ENCODE peak calls at places on chromosomes 13 and 19, in six cellular contexts. J, K, R, P, M and C are unnamed samples.

GRCh38 chr19:8097198-8097597 is 44.6 kb downstream of the CCL25 start:
- DNase-seq in J (no peak), K (no peak), R (no peak), P (no peak), M (no peak), C (no peak)

GRCh38 chr19:20367811-20368294 is 197.7 kb downstream of the ZNF737 start:
- DNase-seq in J (no peak), K (no peak), R (peak; percentile 73), P (no peak), M (no peak), C (no peak)

GRCh38 chr13:34030782-34031181 is 212.8 kb downstream of the RFC3 start:
- DNase-seq in J (no peak), K (no peak), R (no peak), P (no peak), M (no peak), C (no peak)

GRCh38 chr13:75906315-75906714 is 270.2 kb downstream of the LMO7 start:
- DNase-seq in J (no peak), K (no peak), R (no peak), P (no peak), M (no peak), C (no peak)

GRCh38 chr13:28268800-28269223 is 130.5 kb downstream of the PAN3 start:
- DNase-seq in J (no peak), K (no peak), R (no peak), P (peak; percentile 73), M (no peak), C (no peak)

GRCh38 chr19:52722062-52723005 is 12.5 kb downstream of the ZNF611 start:
- DNase-seq in J (peak; percentile 93), K (no peak), R (no peak), P (no peak), M (no peak), C (no peak)

GRCh38 chr13:50801087-50801931 is 42.2 kb downstream of the DLEU7 start:
- DNase-seq in J (peak; percentile 72), K (peak; percentile 53), R (peak; percentile 38), P (peak; percentile 38), M (no peak), C (peak; percentile 26)

GRCh38 chr13:90201198-90201597 is 1146.3 kb upstream of the MIR17HG start:
- DNase-seq in J (no peak), K (no peak), R (no peak), P (no peak), M (no peak), C (no peak)

GRCh38 chr13:42906257-42906656 is 85.8 kb downstream of the EPSTI1 start:
- DNase-seq in J (no peak), K (no peak), R (no peak), P (no peak), M (no peak), C (no peak)

GRCh38 chr19:295687-296370 is 4.6 kb upstream of the PLPP2 start:
- DNase-seq in J (no peak), K (peak; percentile 30), R (no peak), P (no peak), M (no peak), C (no peak)

GRCh38 chr13:109666656-109667448 is 119.5 kb downstream of the IRS2 start:
- DNase-seq in J (peak; percentile 16), K (peak; percentile 53), R (no peak), P (no peak), M (no peak), C (no peak)

GRCh38 chr19:1076951-1077350 is 10.0 kb downstream of the ARHGAP45 start:
- DNase-seq in J (no peak), K (no peak), R (no peak), P (peak; percentile 95), M (peak; percentile 66), C (peak; percentile 82)

GRCh38 chr19:10604460-10604980 is 17.4 kb upstream of the AP1M2 start:
- DNase-seq in J (no peak), K (peak; percentile 20), R (no peak), P (peak; percentile 68), M (no peak), C (no peak)

GRCh38 chr19:18420931-18421330 is 1.7 kb downstream of the SSBP4 start:
- DNase-seq in J (no peak), K (no peak), R (no peak), P (no peak), M (no peak), C (no peak)

GRCh38 chr13:104487006-104487405 is 1420.8 kb upstream of the SLC10A2 start:
- DNase-seq in J (no peak), K (no peak), R (no peak), P (no peak), M (no peak), C (no peak)

GRCh38 chr19:19538077-19538764 is at the start of gene CILP2:
- DNase-seq in J (no peak), K (peak; percentile 96), R (peak; percentile 35), P (peak; percentile 83), M (peak; percentile 73), C (peak; percentile 38)

GRCh38 chr19:37963190-37963947 is 56.4 kb downstream of the SIPA1L3 start:
- DNase-seq in J (peak; percentile 47), K (no peak), R (no peak), P (no peak), M (peak; percentile 33), C (no peak)

GRCh38 chr19:48006762-48007161 is 12.3 kb downstream of the ELSPBP1 start:
- DNase-seq in J (no peak), K (no peak), R (no peak), P (no peak), M (no peak), C (no peak)

GRCh38 chr13:37797606-37798005 is 72.0 kb downstream of the TRPC4 start:
- DNase-seq in J (no peak), K (no peak), R (no peak), P (no peak), M (no peak), C (no peak)

GRCh38 chr19:51015691-51016267 is 3.7 kb downstream of the KLK10 start:
- DNase-seq in J (no peak), K (no peak), R (no peak), P (no peak), M (no peak), C (no peak)

GRCh38 chr13:108560092-108560491 is 69.3 kb upstream of the MYO16 start:
- DNase-seq in J (no peak), K (no peak), R (peak; percentile 37), P (no peak), M (no peak), C (no peak)

GRCh38 chr19:35959040-35959967 is 23.1 kb downstream of the LRFN3 start:
- DNase-seq in J (no peak), K (peak; percentile 63), R (no peak), P (peak; percentile 62), M (peak; percentile 70), C (peak; percentile 65)

GRCh38 chr13:26785845-26786630 is 25.5 kb upstream of the GPR12 start:
- DNase-seq in J (no peak), K (no peak), R (peak; percentile 34), P (no peak), M (no peak), C (peak; percentile 44)

GRCh38 chr19:2661615-2662014 is 40.9 kb downstream of the GNG7 start:
- DNase-seq in J (no peak), K (no peak), R (no peak), P (no peak), M (no peak), C (no peak)

GRCh38 chr19:14474827-14475226 is 327 bp downstream of the PTGER1 start:
- DNase-seq in J (no peak), K (no peak), R (no peak), P (no peak), M (no peak), C (no peak)

GRCh38 chr13:46953331-46953730 is 56.5 kb upstream of the HTR2A start:
- DNase-seq in J (no peak), K (no peak), R (no peak), P (no peak), M (no peak), C (no peak)

GRCh38 chr19:45016388-45017314 is 15.4 kb downstream of the RELB start:
- DNase-seq in J (peak; percentile 63), K (peak; percentile 88), R (peak; percentile 21), P (peak; percentile 90), M (peak; percentile 76), C (peak; percentile 56)

GRCh38 chr19:55640043-55640576 is 692 bp upstream of the ZNF580 start:
- DNase-seq in J (peak; percentile 68), K (peak; percentile 83), R (peak; percentile 31), P (peak; percentile 72), M (peak; percentile 76), C (peak; percentile 59)

GRCh38 chr13:100546713-100547405 is 41.7 kb downstream of the GGACT start:
- DNase-seq in J (no peak), K (peak; percentile 32), R (no peak), P (no peak), M (no peak), C (no peak)